ENCODE peak calls at places on chromosomes 1 and 21, in five cellular contexts. Y, D, E, M and Q are unnamed samples.

GRCh38 chr1:17359031-17359430 is 13.0 kb upstream of the PADI6 start:
- DNase-seq in Y (no peak), D (no peak), E (no peak), M (no peak), Q (no peak)

GRCh38 chr21:41460578-41461527 is 34.8 kb downstream of the MX1 start:
- DNase-seq in Y (peak; percentile 74), D (peak; percentile 72), E (peak; percentile 68), M (peak; percentile 36), Q (no peak)

GRCh38 chr1:11704226-11704619 is 12.7 kb downstream of the DRAXIN start:
- DNase-seq in Y (no peak), D (no peak), E (no peak), M (no peak), Q (no peak)

GRCh38 chr1:227318852-227319607 is 738 bp upstream of the CDC42BPA start:
- DNase-seq in Y (peak; percentile 33), D (peak; percentile 56), E (peak; percentile 61), M (peak; percentile 61), Q (peak; percentile 52)

GRCh38 chr1:231485029-231485784 is 43.3 kb upstream of the TSNAX start:
- DNase-seq in Y (peak; percentile 43), D (peak; percentile 63), E (no peak), M (no peak), Q (peak; percentile 22)

GRCh38 chr1:62082456-62083363 is 111.9 kb upstream of the L1TD1 start:
- DNase-seq in Y (peak; percentile 56), D (peak; percentile 34), E (peak; percentile 32), M (peak; percentile 22), Q (no peak)

GRCh38 chr1:204484948-204485347 is 9.7 kb downstream of the PIK3C2B start:
- DNase-seq in Y (no peak), D (no peak), E (no peak), M (no peak), Q (no peak)

GRCh38 chr1:50704126-50704525 is 255.9 kb downstream of the FAF1 start:
- DNase-seq in Y (peak; percentile 50), D (peak; percentile 41), E (no peak), M (peak; percentile 26), Q (no peak)

GRCh38 chr1:242651817-242652216 is 127.3 kb upstream of the PLD5 start:
- DNase-seq in Y (no peak), D (no peak), E (peak; percentile 31), M (peak; percentile 18), Q (no peak)

GRCh38 chr1:58576727-58577675 is at the start of gene TACSTD2:
- DNase-seq in Y (no peak), D (no peak), E (peak; percentile 53), M (peak; percentile 99), Q (no peak)

DNA sequence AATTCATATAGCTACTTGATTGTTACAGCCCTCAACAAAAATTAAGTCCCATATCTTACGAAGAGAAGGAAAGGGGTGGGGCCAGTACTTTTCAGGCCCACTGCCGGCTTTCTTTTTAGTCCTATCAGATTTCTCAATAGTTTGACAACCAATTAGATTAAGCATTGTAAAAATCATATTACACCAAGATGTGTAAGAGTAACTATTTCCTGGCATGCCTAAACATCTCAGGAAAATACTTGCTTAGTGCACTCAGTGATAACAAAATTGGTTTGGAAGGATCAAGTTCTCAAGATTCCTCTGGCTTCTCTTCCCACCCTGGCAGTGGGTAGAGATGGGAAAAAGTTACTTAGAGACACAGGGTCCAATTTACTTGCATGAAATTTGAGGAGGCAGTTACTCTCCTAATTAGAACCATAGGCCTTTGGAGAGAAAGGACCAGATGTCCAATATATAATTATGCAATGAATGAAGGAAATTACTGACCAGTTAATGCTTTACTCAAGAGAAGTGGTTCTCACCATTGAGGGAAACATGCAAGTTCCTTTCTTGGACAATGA is 30.1 kb downstream of the STPG1 start:
- DNase-seq in Y (no peak), D (no peak), E (no peak), M (no peak), Q (no peak)
- H2AFZ ChIP-seq in Y (no peak overlapping the region), D (no peak overlapping the region), E (no peak overlapping the region), M (no peak overlapping the region), Q (no peak overlapping the region)

DNA sequence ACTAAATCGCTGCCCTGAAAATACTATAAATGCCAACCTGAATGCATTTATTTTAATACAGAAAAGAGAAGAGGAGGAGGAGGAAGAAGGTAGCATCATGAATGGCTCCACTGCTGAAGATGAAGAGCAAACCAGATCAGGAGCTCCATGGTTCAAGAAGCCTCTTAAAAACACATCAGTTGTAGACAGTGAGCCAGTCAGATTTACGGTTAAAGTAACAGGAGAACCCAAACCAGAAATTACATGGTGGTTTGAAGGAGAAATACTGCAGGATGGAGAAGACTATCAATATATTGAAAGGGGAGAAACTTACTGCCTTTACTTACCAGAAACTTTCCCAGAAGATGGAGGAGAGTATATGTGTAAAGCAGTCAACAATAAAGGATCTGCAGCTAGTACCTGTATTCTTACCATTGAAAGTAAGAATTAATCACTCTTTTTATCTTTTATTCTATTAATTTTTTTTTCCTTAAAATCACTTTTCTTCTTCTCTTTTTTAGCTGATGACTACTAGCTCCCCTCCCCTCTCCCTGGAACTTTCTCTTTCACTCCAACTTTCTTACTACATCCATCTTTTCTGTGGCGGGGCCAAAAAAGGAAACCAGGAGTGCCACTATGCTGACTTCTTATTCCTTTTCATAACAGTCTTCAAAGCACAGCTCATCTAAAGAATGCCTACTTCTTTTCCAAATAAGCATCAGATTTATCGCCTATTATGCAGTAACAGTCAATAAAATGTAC is 36.3 kb downstream of the FUBP1 start:
- DNase-seq in Y (no peak), D (no peak), E (no peak), M (no peak), Q (no peak)
- H3K27ac ChIP-seq in Y (no peak overlapping the region), D (no peak overlapping the region), E (no peak overlapping the region), M (no peak overlapping the region), Q (no peak overlapping the region)

GRCh38 chr1:8689431-8690252 is 127.8 kb downstream of the RERE start:
- DNase-seq in Y (peak; percentile 52), D (no peak), E (peak; percentile 51), M (no peak), Q (no peak)

GRCh38 chr1:8684590-8684989 is 132.8 kb downstream of the RERE start:
- DNase-seq in Y (no peak), D (no peak), E (no peak), M (no peak), Q (no peak)

GRCh38 chr1:8690253-8690525 is 127.3 kb downstream of the RERE start:
- DNase-seq in Y (no peak), D (no peak), E (no peak), M (no peak), Q (no peak)

GRCh38 chr1:8687053-8687452 is 130.4 kb downstream of the RERE start:
- DNase-seq in Y (peak; percentile 81), D (peak; percentile 64), E (no peak), M (no peak), Q (no peak)

DNA sequence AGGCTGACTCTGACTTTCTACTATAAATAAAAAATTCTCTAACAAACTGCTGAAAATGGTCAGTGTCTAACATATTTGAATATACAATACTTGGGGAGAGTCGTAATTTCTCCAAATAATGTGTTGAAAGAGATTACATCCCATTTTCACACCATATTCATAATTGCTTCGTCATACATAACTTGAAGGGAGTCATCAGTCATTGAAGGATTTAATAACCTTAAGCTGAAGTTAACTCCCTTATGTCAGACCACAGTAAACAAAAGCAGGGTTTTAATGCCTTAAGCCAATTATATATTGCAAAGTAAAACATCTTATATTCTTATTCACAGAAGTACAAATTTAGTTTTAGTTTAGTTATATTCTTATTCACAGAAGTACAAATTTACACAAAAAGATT is 129.9 kb downstream of the RERE start:
- DNase-seq in Y (no peak), D (no peak), E (no peak), M (no peak), Q (no peak)
- H3K4me2 ChIP-seq in Y (no peak overlapping the region), D (no peak overlapping the region), E (no peak overlapping the region), M (no peak overlapping the region), Q (no peak overlapping the region)

DNA sequence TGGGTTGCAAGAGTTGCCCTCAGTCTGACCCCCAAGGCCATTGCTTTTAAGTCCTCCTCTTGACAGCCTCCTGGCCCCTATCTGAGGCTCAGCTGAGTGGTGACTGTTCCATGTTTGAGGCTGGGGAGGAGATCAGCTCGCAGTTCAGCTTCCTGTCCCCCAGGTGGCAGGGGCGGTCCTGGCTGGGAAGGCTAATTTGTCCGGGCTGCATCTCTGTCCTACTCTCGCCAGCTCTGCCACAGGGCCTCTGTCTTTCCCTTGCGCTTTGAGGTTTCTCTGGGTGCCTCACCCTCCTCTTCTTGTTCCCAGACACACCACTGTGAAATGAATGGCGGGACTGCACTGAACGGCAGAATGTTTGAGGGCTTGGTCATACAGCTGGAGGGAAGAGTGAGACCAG is 157.3 kb downstream of the KCNJ6 start:
- DNase-seq in Y (peak; percentile 59), D (peak; percentile 62), E (peak; percentile 66), M (peak; percentile 37), Q (peak; percentile 34)
- H2AFZ ChIP-seq in Y (no peak overlapping the region), D (peak overlapping the region; percentile 78), E (no peak overlapping the region), M (no peak overlapping the region), Q (peak overlapping the region; percentile 34)

GRCh38 chr1:36183309-36183856 is 27.4 kb downstream of the MAP7D1 start:
- DNase-seq in Y (peak; percentile 43), D (no peak), E (no peak), M (no peak), Q (no peak)

GRCh38 chr1:36182734-36183133 is 26.8 kb downstream of the MAP7D1 start:
- DNase-seq in Y (no peak), D (no peak), E (no peak), M (no peak), Q (no peak)

DNA sequence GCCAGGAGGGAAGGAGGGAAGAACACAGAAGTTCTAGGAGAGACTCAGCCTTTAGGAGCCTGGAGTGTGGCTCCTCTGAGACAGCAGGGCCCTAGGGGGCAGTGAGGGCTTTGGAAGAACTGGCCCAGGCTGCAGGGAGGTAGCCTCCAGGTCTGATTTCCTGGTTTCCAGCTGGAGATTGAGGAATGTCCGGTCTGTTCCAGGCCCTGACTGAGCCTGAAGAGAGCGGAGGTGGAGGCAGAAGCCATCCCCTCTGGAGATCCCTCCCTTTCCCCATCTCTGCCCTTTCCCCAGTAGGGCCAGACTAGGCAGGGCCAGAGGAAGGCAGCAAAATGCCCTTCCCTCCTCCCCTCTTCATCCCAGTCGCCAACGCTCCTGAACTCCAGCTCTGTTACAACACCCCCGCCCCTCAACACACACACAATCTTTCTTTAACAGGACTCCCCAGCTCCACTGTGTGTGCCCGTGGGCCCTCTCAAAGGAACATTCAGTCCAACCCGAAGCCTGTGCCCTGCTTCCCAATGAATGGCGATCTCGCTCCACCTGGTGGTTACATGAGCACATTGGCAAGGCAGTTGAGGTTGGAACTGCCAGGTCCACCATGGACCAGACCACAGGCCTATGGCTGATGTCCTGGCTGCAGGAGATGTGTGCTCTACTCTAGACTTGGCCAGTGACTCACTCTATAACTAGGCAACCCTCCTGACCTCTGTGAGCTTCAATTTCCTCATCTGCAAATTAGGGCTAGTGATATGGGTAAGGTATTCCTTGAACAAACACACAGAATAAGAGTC is 32.0 kb downstream of the MAP7D1 start:
- DNase-seq in Y (peak; percentile 90), D (peak; percentile 92), E (peak; percentile 87), M (peak; percentile 88), Q (peak; percentile 79)
- H3K27ac ChIP-seq in Y (peak overlapping the region; percentile 71), D (peak overlapping the region; percentile 68), E (peak overlapping the region; percentile 63), M (peak overlapping the region; percentile 60), Q (peak overlapping the region; percentile 45)

GRCh38 chr1:27598902-27599528 is 4.9 kb downstream of the AHDC1 start:
- DNase-seq in Y (peak; percentile 68), D (peak; percentile 77), E (no peak), M (peak; percentile 35), Q (peak; percentile 82)
- H3K4me2 ChIP-seq in Y (peak overlapping the region; percentile 57), D (peak overlapping the region; percentile 75), E (peak overlapping the region; percentile 53), M (peak overlapping the region; percentile 53), Q (peak overlapping the region; percentile 97)

GRCh38 chr1:241639653-241640148 is 468 bp downstream of the CHML start:
- DNase-seq in Y (peak; percentile 29), D (no peak), E (peak; percentile 45), M (peak; percentile 49), Q (peak; percentile 22)
- H2AFZ ChIP-seq in Y (peak overlapping the region; percentile 98), D (peak overlapping the region; percentile 94), E (peak overlapping the region; percentile 98), M (peak overlapping the region; percentile 85), Q (peak overlapping the region; percentile 95)